ENCODE peak calls at places on chromosomes 3 and 15, in four cellular contexts. T is cardiac muscle cell, C is stomach, O is A549. K is an unnamed sample. For H3K9me3, the result is how much of the 10 kb centered on the place peaks cover.

GRCh38 chr15:32803631-32804030 is 85.8 kb downstream of the GREM1 start:
- DNase-seq in C (no peak), T (no peak), O (no peak), K (no peak)

GRCh38 chr3:196735751-196736150 is 3.9 kb upstream of the PAK2 start:
- DNase-seq in O (no peak), T (no peak), C (no peak), K (no peak)

GRCh38 chr3:69823710-69824109 is 84.4 kb downstream of the MITF start:
- DNase-seq in T (no peak), C (no peak), O (no peak), K (no peak)

GRCh38 chr3:185927501-185928200 is 10.2 kb downstream of the TRA2B start:
- DNase-seq in T (no peak), C (no peak), O (no peak), K (no peak)

GRCh38 chr3:143979041-143979440 is 7.4 kb downstream of the DIPK2A start:
- DNase-seq in T (no peak), O (no peak), C (no peak), K (no peak)

GRCh38 chr3:156024904-156025303 is 95.5 kb upstream of the KCNAB1 start:
- DNase-seq in C (no peak), T (peak), O (no peak), K (no peak)

GRCh38 chr15:92092391-92092790 is 238.9 kb downstream of the SLCO3A1 start:
- DNase-seq in O (no peak), C (no peak), T (no peak), K (no peak)

GRCh38 chr15:91853968-91854943 is 748 bp downstream of the SLCO3A1 start:
- DNase-seq in C (peak), O (peak), T (peak), K (peak)

GRCh38 chr3:72635551-72635950 is 212.7 kb downstream of the SHQ1 start:
- DNase-seq in O (no peak), T (no peak), C (no peak), K (no peak)

DNA sequence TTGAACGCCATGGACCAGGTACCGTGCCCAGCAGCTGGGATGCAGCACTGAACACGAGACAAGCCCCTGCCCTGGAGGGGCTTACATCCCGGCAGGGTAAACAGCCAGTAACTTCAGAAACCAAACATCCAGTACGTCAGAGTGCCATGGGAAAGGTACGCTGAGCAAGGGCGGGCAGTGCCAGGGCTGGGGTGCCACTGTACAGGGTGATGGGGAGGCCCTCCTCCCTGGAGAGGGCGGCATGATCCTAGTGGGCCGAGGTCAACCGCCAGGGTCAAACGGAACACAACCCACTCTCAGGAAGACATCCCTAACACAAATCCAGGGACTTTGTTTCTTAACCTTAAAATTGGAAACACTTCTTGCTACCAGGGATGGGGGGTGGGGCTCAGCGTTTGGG is 16.0 kb upstream of the ANPEP start:
- DNase-seq in O (no peak), C (no peak), T (no peak), K (no peak)
- H3K4me3 ChIP-seq in O (no peak), C (no peak), T (no peak), K (no peak)

DNA sequence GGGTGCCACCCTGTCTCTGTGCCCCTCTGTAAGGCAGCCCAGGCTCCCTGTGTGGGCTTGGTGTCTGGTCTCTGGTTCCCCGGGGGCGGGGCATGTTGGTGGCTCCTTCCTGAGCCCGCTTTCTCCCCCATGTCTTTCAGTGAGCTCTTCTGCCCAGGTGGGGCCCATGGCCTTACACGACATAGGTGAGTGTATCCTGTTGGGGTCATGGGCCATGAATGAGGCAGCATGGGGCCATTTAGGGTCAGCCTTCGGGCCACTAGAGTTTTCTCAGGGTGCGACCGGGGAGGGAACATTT is 195.1 kb downstream of the UBE3A start:
- DNase-seq in C (no peak), O (no peak), T (no peak), K (no peak)
- H3K9me3 ChIP-seq in C (under half), O (under half), T (under half), K (half or more)

GRCh38 chr3:129927072-129927471 is 33.6 kb upstream of the TMCC1 start:
- DNase-seq in O (peak), T (no peak), C (no peak), K (no peak)

GRCh38 chr3:129934234-129935123 is 40.0 kb upstream of the TRH start:
- DNase-seq in T (peak), O (peak), C (no peak), K (peak)

GRCh38 chr3:129933471-129933870 is 40.0 kb upstream of the TMCC1 start:
- DNase-seq in O (no peak), T (no peak), C (no peak), K (no peak)

GRCh38 chr3:129929383-129929782 is 35.9 kb upstream of the TMCC1 start:
- DNase-seq in T (no peak), C (no peak), O (no peak), K (no peak)
- TF ChIP-seq CTCF in T (no peak), C (no peak), O (no peak), K (no peak)

GRCh38 chr3:10507331-10507730 is 1.9 kb upstream of the ATP2B2 start:
- DNase-seq in T (no peak), O (no peak), C (no peak), K (no peak)

GRCh38 chr3:10504161-10505049 is 981 bp downstream of the ATP2B2 start:
- DNase-seq in C (no peak), O (no peak), T (no peak), K (no peak)

GRCh38 chr3:10506696-10507095 is 1.3 kb upstream of the ATP2B2 start:
- DNase-seq in C (no peak), O (no peak), T (no peak), K (no peak)

GRCh38 chr3:10505050-10505790 is at the start of gene ATP2B2:
- DNase-seq in T (peak), C (no peak), O (peak), K (no peak)

DNA sequence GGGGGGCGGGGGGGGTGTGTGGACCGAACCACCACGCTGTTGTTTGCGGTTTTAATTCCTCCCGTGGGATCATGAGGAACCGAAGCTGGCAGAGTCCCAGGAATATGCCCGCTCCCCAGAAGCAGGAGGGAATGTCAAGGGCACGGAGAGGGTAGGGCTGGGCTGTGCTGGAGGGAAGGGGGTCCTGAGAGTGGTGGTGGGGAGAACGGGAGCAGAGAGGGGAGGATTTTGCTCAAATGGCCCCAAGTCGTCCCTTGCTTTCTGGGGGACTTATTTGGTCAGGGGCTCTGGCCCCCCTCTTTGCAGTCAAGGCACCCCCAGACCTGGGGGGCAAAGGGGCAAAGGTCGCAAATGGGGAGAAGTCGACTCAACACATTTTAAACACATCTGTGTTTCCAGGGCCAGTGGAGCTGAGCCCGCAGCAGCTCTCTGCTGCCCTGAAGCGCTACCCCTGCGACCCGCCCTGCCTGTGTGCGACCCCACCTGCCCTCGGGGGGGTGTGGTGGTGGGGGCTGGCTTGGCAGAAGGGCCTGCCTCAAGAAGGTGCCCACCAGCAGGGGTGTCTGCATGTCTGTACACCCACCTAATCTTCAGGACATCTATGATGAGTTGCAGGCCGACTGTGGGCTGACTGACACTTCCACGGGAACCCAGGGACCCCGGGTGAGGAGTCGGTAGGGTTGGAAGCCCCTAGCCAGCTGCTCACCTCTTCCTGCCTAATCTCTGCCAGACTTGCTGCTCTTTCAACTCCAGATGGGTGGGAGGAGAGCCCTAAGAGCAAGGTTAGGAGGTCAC is 602 bp upstream of the ATP2B2 start:
- DNase-seq in C (no peak), O (no peak), T (no peak), K (no peak)
- H3K4me3 ChIP-seq in C (peak), O (peak), T (peak), K (no peak)

DNA sequence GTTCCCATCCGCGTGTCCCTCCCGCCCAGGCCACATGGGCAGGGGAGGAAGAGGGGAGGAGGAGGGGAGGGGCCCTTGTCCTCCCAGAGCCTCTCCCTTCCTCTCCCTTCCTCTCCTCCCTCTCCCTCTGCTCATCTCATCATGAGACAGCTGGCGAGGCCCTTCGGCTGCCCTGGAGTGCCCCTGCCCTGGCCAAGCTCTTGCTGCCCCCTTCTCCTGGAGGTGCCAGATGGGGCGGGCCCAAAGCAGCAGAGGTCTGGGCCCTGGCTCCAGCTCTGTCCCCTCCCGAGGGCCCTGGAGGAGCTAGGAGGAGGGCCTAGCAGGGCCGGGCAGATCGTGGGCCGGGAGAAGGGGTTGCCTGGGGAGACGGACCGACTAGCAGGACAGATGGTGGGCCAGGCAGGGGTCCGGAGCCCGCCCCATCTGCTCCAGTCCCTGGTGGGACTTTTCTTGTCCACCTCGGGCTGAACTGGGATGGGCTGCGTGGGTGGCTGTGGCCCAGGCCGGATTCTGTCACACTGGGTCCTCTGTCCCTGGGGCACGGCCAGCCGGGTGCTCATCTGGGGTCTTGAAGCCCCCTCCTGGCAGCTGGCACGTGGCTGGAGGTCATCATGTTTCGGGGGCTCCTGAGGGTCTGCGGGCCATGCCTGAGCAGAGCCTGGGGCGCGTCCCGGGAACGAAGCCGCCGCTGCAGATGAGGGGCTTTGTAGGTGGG is 183.4 kb downstream of the GOLGA6L6 start:
- DNase-seq in C (peak), O (no peak), T (no peak), K (peak)
- H3K9me3 ChIP-seq in C (under half), O (under half), T (under half), K (half or more)

GRCh38 chr15:83653639-83654378 is at the start of gene ADAMTSL3:
- DNase-seq in C (peak), O (peak), T (peak), K (peak)

GRCh38 chr15:83655237-83655616 is 1.3 kb downstream of the ADAMTSL3 start:
- DNase-seq in C (no peak), O (no peak), T (no peak), K (no peak)

GRCh38 chr15:83656192-83656591 is 2.3 kb downstream of the ADAMTSL3 start:
- DNase-seq in O (no peak), T (no peak), C (no peak), K (no peak)

GRCh38 chr15:83653288-83653638 is 660 bp upstream of the ADAMTSL3 start:
- DNase-seq in C (no peak), O (no peak), T (no peak), K (no peak)

DNA sequence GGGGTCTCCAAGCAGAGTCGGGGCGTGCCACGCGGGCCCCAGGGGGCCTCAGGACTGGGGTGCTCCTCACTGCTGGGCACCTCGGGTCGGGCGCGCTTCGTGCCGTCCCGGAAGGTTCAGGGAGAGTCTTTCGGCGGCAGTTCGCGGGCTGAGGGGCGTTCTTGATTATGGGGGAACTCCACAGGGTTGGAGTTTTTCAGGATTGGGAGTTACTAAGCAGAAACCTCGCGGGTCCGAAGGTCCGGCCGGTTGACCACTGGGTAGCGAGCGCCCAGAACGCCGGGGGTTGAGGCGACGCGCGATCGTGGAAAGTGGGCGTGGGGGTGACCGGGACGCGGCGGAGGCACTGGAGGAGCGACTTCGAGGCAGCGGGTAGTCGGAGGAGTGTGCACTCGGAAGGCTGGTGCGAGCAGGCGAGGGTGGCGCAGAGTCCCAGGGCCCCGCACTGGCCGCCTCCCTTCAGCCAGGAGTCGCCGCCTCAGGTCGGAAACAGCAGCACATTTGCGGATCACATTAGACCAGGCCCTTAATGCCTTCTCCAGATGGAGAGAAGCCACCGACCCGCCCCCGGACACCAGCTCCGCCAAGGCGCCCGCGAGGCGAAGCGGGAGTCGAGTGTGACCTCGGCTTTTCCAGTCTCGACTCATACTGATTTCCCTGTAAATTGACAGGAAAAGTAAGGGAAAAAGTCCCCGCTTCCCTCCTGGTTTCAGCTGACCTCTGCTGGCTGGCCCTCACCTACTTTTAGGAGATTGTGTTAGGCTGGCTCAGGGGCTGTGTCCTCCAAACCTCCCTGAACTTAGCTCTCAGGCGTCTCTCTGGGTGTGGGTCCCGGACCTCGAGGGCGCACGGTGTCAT is 685 bp downstream of the ADAMTSL3 start:
- DNase-seq in T (peak), O (no peak), C (peak), K (no peak)
- TF ChIP-seq CTCF in T (no peak), O (no peak), C (no peak), K (no peak)